ENCODE peak calls at places on chromosomes 7 and 10, in seven cellular contexts. U is chondrocyte, I is ELR, V is NCI-H1694, O is GM12865, D is KG1, L is nucleus accumbens. W is an unnamed sample.

GRCh38 chr10:45594276-45595157 is 78.1 kb downstream of the ZFAND4 start:
- DNase-seq in U (peak; percentile 96), I (peak; percentile 91), V (peak; percentile 38), O (peak; percentile 97), D (peak; percentile 91), L (peak; percentile 78), W (peak; percentile 94)

GRCh38 chr7:7812112-7812511 is 93.7 kb upstream of the RPA3 start:
- DNase-seq in U (no peak), I (no peak), V (peak; percentile 95), O (no peak), D (no peak), L (no peak), W (no peak)

GRCh38 chr10:132514841-132515521 is 22.6 kb upstream of the INPP5A start:
- DNase-seq in U (peak; percentile 74), I (no peak), V (no peak), O (no peak), D (no peak), L (no peak), W (no peak)

GRCh38 chr7:158252837-158253669 is 334.6 kb downstream of the PTPRN2 start:
- DNase-seq in U (no peak), I (no peak), V (no peak), O (no peak), D (no peak), L (no peak), W (no peak)

GRCh38 chr7:88522771-88523316 is 216.2 kb upstream of the STEAP4 start:
- DNase-seq in U (no peak), I (no peak), V (no peak), O (no peak), D (no peak), L (no peak), W (no peak)

GRCh38 chr10:113069595-113069994 is 119.5 kb downstream of the TCF7L2 start:
- DNase-seq in U (no peak), I (no peak), V (no peak), O (no peak), D (no peak), L (no peak), W (no peak)

GRCh38 chr7:149304006-149304405 is 42.0 kb downstream of the ZNF783 start:
- DNase-seq in U (no peak), I (no peak), V (no peak), O (no peak), D (no peak), L (no peak), W (no peak)

GRCh38 chr7:11714205-11714604 is 117.8 kb downstream of the THSD7A start:
- DNase-seq in U (no peak), I (peak; percentile 42), V (no peak), O (no peak), D (no peak), L (no peak), W (no peak)

GRCh38 chr7:117672433-117672832 is 192.6 kb downstream of the CFTR start:
- DNase-seq in U (no peak), I (no peak), V (no peak), O (no peak), D (no peak), L (no peak), W (no peak)

GRCh38 chr10:49135575-49136313 is 1.9 kb upstream of the FAM170B start:
- DNase-seq in U (no peak), I (no peak), V (no peak), O (peak; percentile 47), D (no peak), L (no peak), W (no peak)

GRCh38 chr10:61643316-61643751 is 19.4 kb upstream of the CABCOCO1 start:
- DNase-seq in U (no peak), I (peak; percentile 37), V (peak; percentile 2), O (no peak), D (no peak), L (no peak), W (no peak)

GRCh38 chr10:117796394-117796793 is 250.3 kb downstream of the RAB11FIP2 start:
- DNase-seq in U (no peak), I (no peak), V (no peak), O (no peak), D (no peak), L (no peak), W (no peak)

GRCh38 chr7:7803597-7804229 is 85.3 kb upstream of the RPA3 start:
- DNase-seq in U (no peak), I (no peak), V (no peak), O (no peak), D (no peak), L (no peak), W (no peak)

W was measured in RPMI8226.